ENCODE peak calls at places on chromosomes 3 and 15, in five cellular contexts. N, G, S, O and M are unnamed samples.

GRCh38 chr3:170863768-170864167 is 6.2 kb downstream of the RPL22L1 start:
- DNase-seq in N (no peak), G (no peak), S (no peak), O (no peak), M (no peak)

GRCh38 chr3:138328341-138328740 is 1.3 kb downstream of the NME9 start:
- DNase-seq in N (no peak), G (no peak), S (no peak), O (peak), M (no peak)

GRCh38 chr3:98765721-98766120 is 2.6 kb downstream of the ST3GAL6 start:
- DNase-seq in N (no peak), G (no peak), S (no peak), O (no peak), M (no peak)

GRCh38 chr15:31975446-31976229 is 54.7 kb upstream of the CHRNA7 start:
- DNase-seq in N (no peak), G (no peak), S (no peak), O (peak), M (no peak)

GRCh38 chr3:150248116-150248864 is 159.8 kb upstream of the TSC22D2 start:
- DNase-seq in N (no peak), G (peak), S (no peak), O (peak), M (peak)

GRCh38 chr3:16994842-16995535 is 110.2 kb downstream of the PLCL2 start:
- DNase-seq in N (no peak), G (no peak), S (no peak), O (no peak), M (no peak)

GRCh38 chr3:38473229-38473628 is 19.5 kb downstream of the ACVR2B start:
- DNase-seq in N (no peak), G (no peak), S (no peak), O (peak), M (no peak)

GRCh38 chr15:66723826-66724731 is 22.0 kb downstream of the SMAD6 start:
- DNase-seq in N (no peak), G (no peak), S (no peak), O (peak), M (no peak)

GRCh38 chr15:66401130-66402021 is 14.7 kb downstream of the MAP2K1 start:
- DNase-seq in N (no peak), G (no peak), S (no peak), O (no peak), M (no peak)

GRCh38 chr3:37279858-37280257 is 105.5 kb upstream of the LRRFIP2 start:
- DNase-seq in N (no peak), G (no peak), S (no peak), O (peak), M (no peak)

GRCh38 chr3:170585937-170586310 is at the start of gene SLC7A14:
- DNase-seq in N (no peak), G (no peak), S (no peak), O (peak), M (no peak)

GRCh38 chr15:74302821-74303359 is 64.6 kb downstream of the CYP11A1 start:
- DNase-seq in N (no peak), G (no peak), S (no peak), O (peak), M (no peak)

GRCh38 chr3:133576169-133576568 is 2.7 kb downstream of the CDV3 start:
- DNase-seq in N (no peak), G (no peak), S (no peak), O (no peak), M (no peak)

GRCh38 chr3:156812521-156813335 is 13.4 kb upstream of the LEKR1 start:
- DNase-seq in N (no peak), G (no peak), S (no peak), O (peak), M (no peak)

GRCh38 chr3:46449755-46450552 is 14.8 kb downstream of the LTF start:
- DNase-seq in N (no peak), G (no peak), S (no peak), O (peak), M (no peak)

GRCh38 chr15:75176404-75176761 is 25.3 kb upstream of the C15orf39 start:
- DNase-seq in N (no peak), G (no peak), S (no peak), O (peak), M (no peak)

GRCh38 chr3:58386966-58387365 is 46.7 kb downstream of the PDHB start:
- DNase-seq in N (no peak), G (peak), S (no peak), O (peak), M (peak)

GRCh38 chr3:194777729-194778128 is 92.0 kb downstream of the FAM43A start:
- DNase-seq in N (no peak), G (no peak), S (no peak), O (no peak), M (no peak)

GRCh38 chr3:98574157-98574556 is 19.3 kb downstream of the CPOX start:
- DNase-seq in N (no peak), G (no peak), S (no peak), O (no peak), M (no peak)

GRCh38 chr3:57038466-57039164 is 21.8 kb upstream of the SPATA12 start:
- DNase-seq in N (no peak), G (no peak), S (no peak), O (no peak), M (no peak)

GRCh38 chr15:69213786-69214185 is 53.4 kb downstream of the GLCE start:
- DNase-seq in N (no peak), G (no peak), S (no peak), O (no peak), M (no peak)

DNA sequence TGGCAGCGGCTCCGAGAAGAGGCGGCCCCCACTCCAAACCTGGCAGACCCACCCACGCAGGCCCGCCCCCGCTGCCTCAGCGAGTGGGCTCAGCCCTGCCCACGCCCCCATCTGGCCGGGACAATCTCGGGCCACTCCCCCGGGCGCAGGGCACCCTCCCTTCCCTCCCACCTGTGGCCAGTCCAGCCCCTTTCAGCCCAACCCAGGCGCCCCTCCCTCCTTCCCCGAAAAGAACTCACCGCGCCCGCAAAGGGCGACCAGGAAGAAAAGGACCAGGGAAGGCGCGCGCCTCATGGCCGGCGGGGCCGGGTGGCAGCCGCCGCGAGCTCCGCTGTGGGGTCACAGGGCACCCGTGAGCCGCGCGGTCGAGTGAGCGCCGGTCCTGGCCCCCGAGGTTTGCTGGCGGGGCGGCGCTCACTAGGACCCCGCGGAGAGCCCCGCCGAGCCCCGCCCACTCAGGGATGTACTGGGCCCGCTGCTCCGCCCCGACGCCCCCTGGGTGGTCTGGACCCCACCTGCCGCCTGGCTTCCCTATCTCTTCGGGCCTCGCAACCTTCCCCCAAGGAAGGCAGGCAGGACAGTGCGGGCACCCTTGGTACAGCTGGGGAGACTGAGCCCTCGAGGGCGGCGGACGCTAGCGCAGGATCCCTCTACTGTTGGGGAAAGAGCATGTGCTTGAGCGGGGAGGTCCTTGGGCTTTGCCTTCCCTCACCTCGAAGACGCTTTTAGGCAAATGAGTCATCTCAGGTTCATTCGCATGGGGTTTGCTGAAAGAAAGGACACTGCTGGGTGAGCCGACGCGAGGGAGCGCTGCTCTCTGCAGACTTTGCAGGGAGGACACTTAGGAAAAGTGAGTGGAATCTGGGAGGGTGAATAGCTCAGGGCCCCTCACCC is at the start of gene CHRNB4:
- DNase-seq in N (no peak), G (no peak), S (no peak), O (peak), M (no peak)
- H3K4me3 ChIP-seq in N (no peak), G (peak), S (no peak), O (peak), M (peak)

DNA sequence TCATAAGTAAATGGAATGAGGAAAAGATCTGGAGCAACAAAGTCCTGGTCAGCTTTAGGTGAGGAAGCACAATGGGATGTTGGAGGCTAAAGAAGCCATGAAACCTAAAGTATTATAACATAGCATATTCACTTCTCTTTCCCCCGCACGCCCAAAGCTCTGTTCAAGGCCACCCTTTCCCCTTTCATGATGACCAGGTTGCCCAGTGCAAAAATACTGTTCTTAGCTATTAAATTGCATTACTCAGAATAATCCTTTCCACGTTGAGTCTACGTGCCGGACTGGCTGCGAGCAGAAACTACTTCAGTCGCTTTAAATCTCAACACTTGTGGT is 589 bp upstream of the MAPKBP1 start:
- DNase-seq in N (no peak), G (no peak), S (no peak), O (no peak), M (no peak)
- H3K4me3 ChIP-seq in N (peak), G (peak), S (peak), O (peak), M (peak)

DNA sequence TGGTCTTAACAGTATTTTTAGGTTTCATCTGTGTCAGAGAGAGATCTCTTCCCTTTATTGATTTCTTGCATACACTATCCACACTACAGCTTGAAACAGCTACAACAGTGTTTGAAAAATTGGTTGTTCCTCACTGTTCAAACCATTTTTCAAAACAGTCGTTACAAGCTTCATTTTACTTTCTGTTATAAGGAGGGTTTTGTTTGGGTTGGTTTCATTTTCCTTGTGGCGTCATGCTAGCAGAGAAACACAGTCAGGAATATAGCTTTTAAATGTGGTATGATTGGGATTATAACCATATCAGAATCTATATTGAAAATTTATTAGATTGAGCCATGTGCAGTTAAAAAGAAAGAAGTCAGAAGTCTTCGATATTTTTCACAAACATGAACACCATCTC is 400.6 kb downstream of the ZBTB20 start:
- DNase-seq in N (no peak), G (no peak), S (no peak), O (no peak), M (no peak)
- H3K4me3 ChIP-seq in N (peak), G (no peak), S (peak), O (no peak), M (peak)

GRCh38 chr3:187136347-187136746 is 2.9 kb downstream of the RPL39L start:
- DNase-seq in N (no peak), G (no peak), S (no peak), O (no peak), M (no peak)

GRCh38 chr3:187136936-187137335 is 2.4 kb downstream of the RPL39L start:
- DNase-seq in N (no peak), G (no peak), S (no peak), O (peak), M (no peak)

GRCh38 chr3:187139126-187139894 is at the start of gene RPL39L:
- DNase-seq in N (peak), G (peak), S (peak), O (peak), M (peak)

DNA sequence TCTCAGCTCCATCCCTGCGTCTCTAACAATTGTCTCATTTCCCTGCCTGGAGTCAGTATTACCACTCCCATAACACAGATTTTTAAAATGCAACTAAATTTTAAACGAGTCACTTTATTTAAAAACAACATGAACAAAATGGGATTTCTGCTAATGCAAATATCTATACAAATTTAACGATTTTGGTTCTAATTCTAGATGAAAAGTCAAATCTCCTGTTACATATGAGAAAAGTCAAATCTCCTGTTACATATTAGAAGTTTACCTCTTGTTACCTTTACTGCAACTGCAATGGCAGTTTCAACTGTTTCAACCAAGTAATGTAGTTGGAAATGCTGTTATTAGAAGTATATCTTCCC is 578 bp upstream of the RPL39L start:
- DNase-seq in N (no peak), G (no peak), S (no peak), O (no peak), M (no peak)
- H3K4me3 ChIP-seq in N (peak), G (peak), S (peak), O (peak), M (peak)

GRCh38 chr3:115100806-115101205 is 46.3 kb downstream of the ZBTB20 start:
- DNase-seq in N (no peak), G (no peak), S (no peak), O (no peak), M (no peak)
- H3K4me3 ChIP-seq in N (no peak), G (no peak), S (no peak), O (no peak), M (no peak)

GRCh38 chr3:184755315-184755731 is 43.5 kb upstream of the MAGEF1 start:
- DNase-seq in N (no peak), G (no peak), S (no peak), O (no peak), M (no peak)

GRCh38 chr3:184759666-184760200 is 47.9 kb upstream of the MAGEF1 start:
- DNase-seq in N (no peak), G (no peak), S (no peak), O (no peak), M (no peak)

GRCh38 chr3:184756151-184756681 is 44.4 kb upstream of the MAGEF1 start:
- DNase-seq in N (no peak), G (no peak), S (no peak), O (no peak), M (no peak)

GRCh38 chr3:184758056-184758455 is 46.2 kb upstream of the MAGEF1 start:
- DNase-seq in N (no peak), G (no peak), S (no peak), O (no peak), M (no peak)

GRCh38 chr3:184757010-184757651 is 45.3 kb upstream of the MAGEF1 start:
- DNase-seq in N (peak), G (no peak), S (peak), O (peak), M (no peak)
- H3K4me3 ChIP-seq in N (no peak), G (no peak), S (no peak), O (no peak), M (no peak)

GRCh38 chr3:125602752-125603649 is 7.7 kb upstream of the OSBPL11 start:
- DNase-seq in N (peak), G (no peak), S (no peak), O (peak), M (no peak)
- H3K4me3 ChIP-seq in N (no peak), G (no peak), S (no peak), O (no peak), M (no peak)

GRCh38 chr3:41117398-41117870 is 81.9 kb upstream of the CTNNB1 start:
- DNase-seq in N (peak), G (peak), S (peak), O (peak), M (peak)
- H3K4me3 ChIP-seq in N (no peak), G (no peak), S (no peak), O (no peak), M (no peak)

GRCh38 chr3:65020780-65021179 is 333.0 kb upstream of the ADAMTS9 start:
- DNase-seq in N (no peak), G (no peak), S (no peak), O (peak), M (no peak)
- H3K4me3 ChIP-seq in N (no peak), G (no peak), S (no peak), O (no peak), M (no peak)

DNA sequence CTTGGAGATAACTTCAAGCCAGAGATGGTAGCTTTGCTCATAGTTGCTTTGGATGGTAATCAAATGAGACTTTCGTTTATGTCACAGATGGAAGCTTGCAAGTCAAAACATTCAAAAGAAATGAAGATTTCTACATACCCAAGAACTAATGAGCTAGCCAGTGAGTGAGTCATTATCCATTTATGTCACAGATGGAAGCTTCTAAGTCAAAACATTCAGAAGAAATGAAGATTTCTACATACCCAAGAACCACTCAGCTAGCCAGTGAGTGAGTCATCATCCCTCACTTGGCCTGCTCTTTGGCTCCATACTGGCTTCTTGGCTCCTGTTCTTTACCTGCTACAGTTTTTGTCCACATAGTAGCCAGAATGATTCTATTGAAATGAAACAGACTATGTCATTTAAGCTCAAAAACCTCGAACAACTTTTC is 559.8 kb upstream of the CBLB start:
- DNase-seq in N (peak), G (peak), S (peak), O (peak), M (peak)
- H3K4me3 ChIP-seq in N (no peak), G (no peak), S (no peak), O (no peak), M (no peak)